ENCODE peak calls at places on chromosome 18, in six cellular contexts. D is coronary artery, S is NCI-H748 treated with DMSO at 0.1 percent for 48 hours, E is SW480, W is NCI-H1092 treated with DMSO at 0.1 percent for 48 hours, U is A172. A is an unnamed sample.

GRCh38 chr18:36843784-36844183 is 14.9 kb downstream of the KIAA1328 start:
- DNase-seq in U (no peak), D (no peak), S (no peak), W (no peak), E (no peak), A (no peak)

GRCh38 chr18:9304388-9305070 is 30.0 kb upstream of the TWSG1 start:
- DNase-seq in E (no peak), U (no peak), D (no peak), W (no peak), S (no peak), A (no peak)

GRCh38 chr18:5073026-5073944 is 123.8 kb downstream of the AKAIN1 start:
- DNase-seq in D (no peak), U (peak), W (peak), E (peak), S (peak), A (peak)

GRCh38 chr18:25563816-25564370 is 211.9 kb upstream of the ZNF521 start:
- DNase-seq in W (no peak), E (no peak), U (no peak), D (no peak), S (no peak), A (no peak)

GRCh38 chr18:3148930-3149535 is 70.7 kb downstream of the MYOM1 start:
- DNase-seq in U (peak), W (no peak), S (no peak), E (peak), D (no peak), A (no peak)

GRCh38 chr18:78620326-78620725 is 359.3 kb upstream of the SALL3 start:
- DNase-seq in S (no peak), E (no peak), W (no peak), U (no peak), D (no peak), A (no peak)

GRCh38 chr18:41150316-41150715 is 804.7 kb upstream of the PIK3C3 start:
- DNase-seq in E (no peak), D (no peak), W (no peak), S (peak), U (no peak), A (no peak)

GRCh38 chr18:21546423-21546822 is 54.1 kb downstream of the ESCO1 start:
- DNase-seq in U (no peak), W (no peak), D (no peak), E (no peak), S (no peak), A (no peak)

GRCh38 chr18:45254683-45255082 is 360.6 kb upstream of the SLC14A2 start:
- DNase-seq in W (no peak), U (no peak), S (no peak), D (peak), E (no peak), A (no peak)

GRCh38 chr18:70288851-70289328 is at the start of gene SOCS6:
- DNase-seq in D (peak), S (peak), E (peak), U (no peak), W (peak), A (peak)

GRCh38 chr18:77005651-77006195 is 126.9 kb downstream of the MBP start:
- DNase-seq in D (no peak), U (no peak), E (no peak), S (no peak), W (no peak), A (no peak)

GRCh38 chr18:79107886-79108285 is 38.7 kb downstream of the ATP9B start:
- DNase-seq in W (no peak), D (no peak), E (no peak), U (no peak), S (no peak), A (no peak)

GRCh38 chr18:8806105-8806797 is 100.9 kb downstream of the MTCL1 start:
- DNase-seq in W (no peak), S (no peak), E (peak), D (no peak), U (no peak), A (no peak)

GRCh38 chr18:1784113-1784512 is 787.2 kb downstream of the METTL4 start:
- DNase-seq in E (no peak), W (no peak), D (no peak), S (no peak), U (no peak), A (no peak)

GRCh38 chr18:1014496-1014895 is 109.8 kb downstream of the ADCYAP1 start:
- DNase-seq in D (no peak), E (no peak), U (peak), S (no peak), W (peak), A (no peak)

GRCh38 chr18:40529478-40529877 is 1425.6 kb upstream of the PIK3C3 start:
- DNase-seq in U (peak), W (no peak), E (no peak), S (no peak), D (no peak), A (no peak)

GRCh38 chr18:47549141-47549540 is 297.7 kb upstream of the SKOR2 start:
- DNase-seq in E (no peak), S (peak), D (no peak), U (no peak), W (peak), A (no peak)

GRCh38 chr18:7741640-7742039 is 174.5 kb downstream of the PTPRM start:
- DNase-seq in U (no peak), S (no peak), W (no peak), E (no peak), D (no peak), A (no peak)

GRCh38 chr18:29512761-29513160 is 1335.8 kb upstream of the CDH2 start:
- DNase-seq in U (no peak), W (no peak), D (no peak), E (no peak), S (no peak), A (no peak)